ENCODE peak calls at places on chromosomes 5 and 9, in six cellular contexts. Z, A, V, P, I and U are unnamed samples. For H3K36me3, the result is how much of the 10 kb centered on the place peaks cover.

GRCh38 chr9:111037744-111038335 is 430 bp downstream of the LPAR1 start:
- DNase-seq in Z (no peak), A (peak), V (no peak), P (no peak), I (no peak), U (peak)

GRCh38 chr9:87678650-87679355 is 47.1 kb upstream of the CTSL start:
- DNase-seq in Z (peak), A (peak), V (peak), P (peak), I (peak), U (peak)

GRCh38 chr9:17425379-17425778 is 153.5 kb upstream of the SH3GL2 start:
- DNase-seq in Z (no peak), A (no peak), V (no peak), P (no peak), I (no peak), U (no peak)

GRCh38 chr5:163407034-163407652 is 30.3 kb upstream of the CCNG1 start:
- DNase-seq in Z (peak), A (peak), V (no peak), P (no peak), I (no peak), U (no peak)

GRCh38 chr5:119458911-119459632 is 6.8 kb downstream of the HSD17B4 start:
- DNase-seq in Z (no peak), A (no peak), V (no peak), P (no peak), I (no peak), U (no peak)

GRCh38 chr9:242461-243080 is 27.9 kb downstream of the DOCK8 start:
- DNase-seq in Z (no peak), A (no peak), V (no peak), P (no peak), I (no peak), U (no peak)

GRCh38 chr5:54013556-54014157 is 296.7 kb downstream of the ARL15 start:
- DNase-seq in Z (peak), A (no peak), V (peak), P (no peak), I (no peak), U (no peak)

GRCh38 chr5:454936-455335 is 12.0 kb downstream of the EXOC3 start:
- DNase-seq in Z (no peak), A (no peak), V (no peak), P (no peak), I (no peak), U (no peak)

GRCh38 chr9:27888661-27889295 is 315.5 kb upstream of the C9orf72 start:
- DNase-seq in Z (peak), A (no peak), V (no peak), P (peak), I (no peak), U (no peak)

GRCh38 chr5:66958984-66959641 is 237.5 kb downstream of the CD180 start:
- DNase-seq in Z (peak), A (peak), V (no peak), P (no peak), I (no peak), U (peak)

GRCh38 chr5:14178671-14179211 is 35.6 kb downstream of the TRIO start:
- DNase-seq in Z (peak), A (peak), V (no peak), P (no peak), I (no peak), U (peak)

GRCh38 chr5:28648108-28648507 is 1609.7 kb upstream of the CDH9 start:
- DNase-seq in Z (peak), A (no peak), V (no peak), P (peak), I (no peak), U (peak)

GRCh38 chr9:99294850-99295461 is 72.9 kb downstream of the SEC61B start:
- DNase-seq in Z (no peak), A (no peak), V (no peak), P (no peak), I (no peak), U (no peak)

GRCh38 chr9:113184509-113184908 is 33.7 kb downstream of the SLC31A2 start:
- DNase-seq in Z (no peak), A (no peak), V (no peak), P (no peak), I (no peak), U (no peak)

GRCh38 chr9:87614402-87614801 is 111.5 kb upstream of the CTSL start:
- DNase-seq in Z (no peak), A (no peak), V (no peak), P (no peak), I (no peak), U (no peak)

GRCh38 chr5:135110941-135111596 is 77.0 kb upstream of the PITX1 start:
- DNase-seq in Z (no peak), A (no peak), V (no peak), P (no peak), I (no peak), U (no peak)

GRCh38 chr5:51382759-51383493 is at the start of gene ISL1:
- DNase-seq in Z (peak), A (peak), V (no peak), P (no peak), I (no peak), U (peak)

GRCh38 chr9:134128727-134129679 is 6.9 kb upstream of the WDR5 start:
- DNase-seq in Z (no peak), A (no peak), V (no peak), P (no peak), I (no peak), U (peak)

GRCh38 chr5:171520300-171521170 is 101.1 kb downstream of the FGF18 start:
- DNase-seq in Z (peak), A (peak), V (no peak), P (no peak), I (no peak), U (peak)

GRCh38 chr5:27172708-27173107 is 134.3 kb upstream of the CDH9 start:
- DNase-seq in Z (no peak), A (no peak), V (no peak), P (no peak), I (no peak), U (no peak)

GRCh38 chr9:129549684-129550083 is 71.2 kb downstream of the C9orf50 start:
- DNase-seq in Z (peak), A (no peak), V (no peak), P (no peak), I (no peak), U (no peak)

GRCh38 chr9:129547869-129548570 is 72.9 kb downstream of the C9orf50 start:
- DNase-seq in Z (no peak), A (no peak), V (no peak), P (no peak), I (no peak), U (no peak)

GRCh38 chr9:129549139-129549538 is 71.8 kb downstream of the C9orf50 start:
- DNase-seq in Z (no peak), A (no peak), V (no peak), P (no peak), I (no peak), U (no peak)

GRCh38 chr9:129547063-129547462 is 73.8 kb downstream of the C9orf50 start:
- DNase-seq in Z (no peak), A (no peak), V (no peak), P (no peak), I (no peak), U (no peak)

DNA sequence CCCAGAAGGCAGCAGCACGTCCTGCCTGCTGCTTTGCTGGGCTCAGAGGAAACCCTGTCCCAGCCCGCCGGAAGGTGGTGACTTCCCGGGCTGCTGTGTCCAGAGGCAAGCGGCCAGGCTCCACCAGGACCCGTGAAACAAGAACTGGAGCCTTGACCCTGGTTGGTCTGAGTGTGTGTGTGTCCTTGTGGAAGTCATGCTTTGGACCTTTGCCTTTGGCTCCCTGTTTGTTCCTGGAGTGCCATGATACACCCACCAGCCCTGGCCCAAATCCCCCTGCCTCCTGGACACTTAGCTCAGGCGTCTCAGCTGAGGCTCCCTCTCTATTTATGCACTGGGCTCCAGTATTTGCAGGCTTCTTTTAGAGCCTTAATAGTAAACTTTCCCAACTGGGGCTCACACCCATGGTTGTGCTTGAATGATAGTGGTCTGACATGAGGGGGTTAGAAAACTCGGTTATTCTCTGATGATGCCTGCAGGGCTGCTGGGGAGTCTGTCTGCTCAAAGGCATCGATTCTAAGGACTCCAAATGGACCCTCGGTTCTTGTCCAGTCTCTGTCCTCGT is 72.2 kb downstream of the C9orf50 start:
- DNase-seq in Z (no peak), A (no peak), V (no peak), P (no peak), I (no peak), U (no peak)
- H3K27ac ChIP-seq in Z (no peak), A (no peak), V (peak), P (no peak), I (no peak), U (no peak)

GRCh38 chr9:101409079-101409477 is 10.4 kb downstream of the ZNF189 start:
- DNase-seq in Z (no peak), A (no peak), V (no peak), P (no peak), I (no peak), U (no peak)
- H3K4me3 ChIP-seq in Z (no peak), A (no peak), V (no peak), P (no peak), I (no peak), U (no peak)

GRCh38 chr9:136920069-136920468 is 24.5 kb downstream of the FBXW5 start:
- DNase-seq in Z (no peak), A (no peak), V (no peak), P (no peak), I (no peak), U (no peak)

GRCh38 chr9:136916330-136917184 is 28.0 kb downstream of the FBXW5 start:
- DNase-seq in Z (no peak), A (no peak), V (no peak), P (no peak), I (no peak), U (no peak)

GRCh38 chr9:136917902-136918301 is 26.6 kb downstream of the FBXW5 start:
- DNase-seq in Z (no peak), A (no peak), V (no peak), P (no peak), I (no peak), U (no peak)

GRCh38 chr9:136913701-136914438 is 27.6 kb downstream of the TRAF2 start:
- DNase-seq in Z (no peak), A (no peak), V (no peak), P (no peak), I (no peak), U (no peak)

DNA sequence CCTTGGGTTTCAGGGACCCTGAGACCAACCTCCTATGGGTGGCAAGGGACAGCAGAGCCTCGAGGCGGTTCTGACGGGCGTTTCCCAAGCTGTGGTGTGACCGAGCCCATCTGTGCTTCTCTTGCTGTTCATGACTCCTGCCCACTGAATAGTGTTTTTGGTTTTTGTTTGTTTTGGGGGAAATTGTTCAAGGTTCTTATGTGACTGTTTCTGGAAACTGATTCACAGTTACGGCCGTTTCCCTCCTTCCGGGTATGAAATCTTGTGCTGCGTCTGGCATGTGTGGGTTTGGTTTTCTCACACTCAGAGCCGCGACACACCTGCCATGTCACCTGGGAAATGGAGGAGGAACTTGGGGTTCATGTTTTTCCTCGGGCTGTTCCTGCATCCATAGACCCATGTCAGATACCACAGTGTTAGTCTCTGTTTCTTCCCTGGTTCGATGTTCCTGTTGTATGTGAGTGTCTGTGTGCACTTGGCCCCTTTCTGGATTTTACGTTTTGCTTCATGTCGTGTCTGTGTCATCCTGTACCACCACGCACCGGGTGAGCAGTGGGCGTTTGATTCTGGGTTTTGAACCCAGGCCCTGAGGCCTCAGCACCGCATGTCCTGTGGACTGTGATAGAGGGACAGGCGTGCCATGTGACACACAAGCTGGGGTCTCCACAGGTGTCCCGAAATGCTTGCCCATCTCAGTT is 28.8 kb downstream of the FBXW5 start:
- DNase-seq in Z (no peak), A (no peak), V (no peak), P (no peak), I (no peak), U (no peak)
- H3K36me3 ChIP-seq in Z (under half), A (under half), V (under half), P (under half), I (half or more), U (under half)

GRCh38 chr9:127744407-127745110 is 9.5 kb upstream of the TOR2A start:
- DNase-seq in Z (no peak), A (no peak), V (no peak), P (no peak), I (no peak), U (no peak)

GRCh38 chr9:127742435-127743088 is 7.5 kb upstream of the TOR2A start:
- DNase-seq in Z (no peak), A (peak), V (no peak), P (peak), I (no peak), U (no peak)

GRCh38 chr9:127738666-127739065 is 3.6 kb upstream of the TOR2A start:
- DNase-seq in Z (no peak), A (no peak), V (no peak), P (no peak), I (no peak), U (no peak)

GRCh38 chr9:127739614-127740322 is 4.7 kb upstream of the TOR2A start:
- DNase-seq in Z (no peak), A (peak), V (no peak), P (no peak), I (no peak), U (no peak)

GRCh38 chr9:127741831-127742434 is 6.8 kb upstream of the TOR2A start:
- DNase-seq in Z (no peak), A (peak), V (no peak), P (peak), I (no peak), U (no peak)
- H3K27ac ChIP-seq in Z (no peak), A (peak), V (no peak), P (no peak), I (peak), U (no peak)